ENCODE peak calls at places on chromosomes 16 and 17, in ten cellular contexts. J is left kidney, D is GM12865, P is T-helper 17 cell, S is pons, Q is AG10803, G is kidney glomerular epithelial cell, L is tibial nerve, V is thoracic aorta, X is occipital lobe. N is an unnamed sample.
A peak's percentile ranks its signal among the peaks of the same experiment; 100 is the strongest.

GRCh38 chr16:49838639-49839461 is 17.1 kb downstream of the ZNF423 start:
- DNase-seq in J (peak; percentile 76), D (no peak), P (no peak), S (no peak), Q (no peak), G (no peak), L (no peak), V (no peak), X (no peak), N (no peak)

GRCh38 chr17:32928527-32929287 is 754 bp downstream of the TMEM98 start:
- DNase-seq in J (no peak), D (no peak), P (no peak), S (no peak), Q (peak; percentile 24), G (no peak), L (no peak), V (no peak), X (no peak), N (no peak)

GRCh38 chr17:10336393-10336792 is 36.4 kb downstream of the MYH13 start:
- DNase-seq in J (no peak), D (no peak), P (no peak), S (no peak), Q (no peak), G (no peak), L (no peak), V (no peak), X (no peak), N (no peak)

GRCh38 chr16:30010817-30011504 is at the start of gene DOC2A:
- DNase-seq in J (peak; percentile 85), D (no peak), P (no peak), S (no peak), Q (no peak), G (no peak), L (no peak), V (no peak), X (no peak), N (peak; percentile 30)

GRCh38 chr17:2094891-2095535 is 40.1 kb downstream of the HIC1 start:
- DNase-seq in J (peak; percentile 44), D (peak; percentile 42), P (no peak), S (peak; percentile 37), Q (peak; percentile 78), G (no peak), L (no peak), V (no peak), X (no peak), N (no peak)

GRCh38 chr16:31453255-31454204 is 5.8 kb upstream of the ARMC5 start:
- DNase-seq in J (peak; percentile 58), D (no peak), P (no peak), S (no peak), Q (peak; percentile 65), G (no peak), L (no peak), V (no peak), X (no peak), N (no peak)

GRCh38 chr17:43722921-43723665 is 35.5 kb downstream of the SOST start:
- DNase-seq in J (no peak), D (no peak), P (no peak), S (no peak), Q (no peak), G (no peak), L (no peak), V (no peak), X (no peak), N (no peak)

GRCh38 chr17:6070895-6071511 is 824 bp downstream of the WSCD1 start:
- DNase-seq in J (peak; percentile 75), D (no peak), P (no peak), S (peak; percentile 63), Q (peak; percentile 4), G (peak; percentile 31), L (no peak), V (no peak), X (no peak), N (no peak)

GRCh38 chr17:68612923-68613292 is 11.7 kb upstream of the FAM20A start:
- DNase-seq in J (no peak), D (no peak), P (no peak), S (no peak), Q (no peak), G (no peak), L (no peak), V (no peak), X (no peak), N (no peak)

GRCh38 chr16:5498562-5498961 is 401.0 kb upstream of the EEF2KMT start:
- DNase-seq in J (no peak), D (no peak), P (no peak), S (no peak), Q (no peak), G (no peak), L (no peak), V (no peak), X (no peak), N (no peak)

GRCh38 chr16:81293909-81294802 is 20.6 kb upstream of the GAN start:
- DNase-seq in J (no peak), D (no peak), P (no peak), S (no peak), Q (no peak), G (no peak), L (no peak), V (no peak), X (no peak), N (no peak)

GRCh38 chr17:64698725-64699124 is 36.6 kb upstream of the SMURF2 start:
- DNase-seq in J (no peak), D (no peak), P (no peak), S (no peak), Q (peak; percentile 41), G (no peak), L (no peak), V (no peak), X (no peak), N (no peak)

GRCh38 chr16:25034916-25035315 is 19.7 kb upstream of the ARHGAP17 start:
- DNase-seq in J (no peak), D (no peak), P (no peak), S (no peak), Q (peak; percentile 43), G (no peak), L (no peak), V (no peak), X (no peak), N (no peak)

GRCh38 chr17:77879226-77879895 is 79.1 kb upstream of the TNRC6C start:
- DNase-seq in J (no peak), D (no peak), P (no peak), S (no peak), Q (no peak), G (no peak), L (no peak), V (no peak), X (no peak), N (no peak)

GRCh38 chr17:7336240-7337175 is at the start of gene ACAP1:
- DNase-seq in J (no peak), D (peak; percentile 88), P (peak; percentile 65), S (no peak), Q (no peak), G (no peak), L (no peak), V (no peak), X (no peak), N (no peak)

GRCh38 chr17:44219636-44220210 is at the start of gene UBTF:
- DNase-seq in J (peak; percentile 93), D (peak; percentile 80), P (peak; percentile 46), S (no peak), Q (peak; percentile 69), G (peak; percentile 19), L (no peak), V (no peak), X (peak; percentile 61), N (peak; percentile 63)

GRCh38 chr16:29154676-29155121 is 169.8 kb downstream of the LAT start:
- DNase-seq in J (no peak), D (no peak), P (no peak), S (no peak), Q (peak; percentile 51), G (peak; percentile 27), L (no peak), V (no peak), X (no peak), N (no peak)

GRCh38 chr16:86298166-86299131 is 211.9 kb upstream of the FOXF1 start:
- DNase-seq in J (peak; percentile 52), D (no peak), P (no peak), S (no peak), Q (peak; percentile 55), G (no peak), L (no peak), V (no peak), X (no peak), N (no peak)

GRCh38 chr16:89910717-89911354 is 7.8 kb upstream of the MC1R start:
- DNase-seq in J (no peak), D (no peak), P (no peak), S (no peak), Q (no peak), G (no peak), L (no peak), V (no peak), X (no peak), N (no peak)

GRCh38 chr17:78953356-78954350 is 26.1 kb downstream of the LGALS3BP start:
- DNase-seq in J (peak; percentile 78), D (no peak), P (no peak), S (no peak), Q (peak; percentile 43), G (no peak), L (no peak), V (no peak), X (no peak), N (no peak)

GRCh38 chr17:44083250-44083849 is 12.8 kb downstream of the G6PC3 start:
- DNase-seq in J (no peak), D (peak; percentile 32), P (no peak), S (no peak), Q (no peak), G (no peak), L (no peak), V (no peak), X (no peak), N (no peak)

GRCh38 chr17:34579979-34580684 is 750 bp downstream of the TMEM132E start:
- DNase-seq in J (peak; percentile 65), D (no peak), P (no peak), S (no peak), Q (peak; percentile 7), G (no peak), L (no peak), V (no peak), X (peak; percentile 29), N (peak; percentile 22)

GRCh38 chr16:11175850-11176341 is 80.1 kb downstream of the SOCS1 start:
- DNase-seq in J (no peak), D (peak; percentile 88), P (no peak), S (no peak), Q (no peak), G (no peak), L (no peak), V (no peak), X (no peak), N (no peak)

GRCh38 chr16:4011225-4011939 is 104.9 kb downstream of the ADCY9 start:
- DNase-seq in J (peak; percentile 86), D (no peak), P (no peak), S (no peak), Q (no peak), G (peak; percentile 8), L (no peak), V (no peak), X (no peak), N (no peak)

GRCh38 chr17:20095366-20096080 is 86.4 kb downstream of the SPECC1 start:
- DNase-seq in J (peak; percentile 88), D (no peak), P (no peak), S (peak; percentile 93), Q (peak; percentile 35), G (no peak), L (peak; percentile 62), V (peak; percentile 42), X (peak; percentile 75), N (peak; percentile 20)

GRCh38 chr17:549197-550040 is 165.2 kb downstream of the VPS53 start:
- DNase-seq in J (no peak), D (no peak), P (no peak), S (no peak), Q (peak; percentile 71), G (no peak), L (no peak), V (no peak), X (no peak), N (no peak)